ENCODE peak calls at places on chromosome 17, in eight cellular contexts. O, T, A, W, C, P, X and H are unnamed samples.

GRCh38 chr17:77115510-77115909 is 25.3 kb upstream of the SEC14L1 start:
- DNase-seq in O (no peak), T (no peak), A (no peak), W (no peak), C (no peak), P (no peak), X (no peak), H (no peak)

GRCh38 chr17:2192367-2193028 is 111.1 kb downstream of the SMG6 start:
- DNase-seq in O (peak), T (no peak), A (no peak), W (peak), C (peak), P (no peak), X (no peak), H (no peak)

GRCh38 chr17:17971431-17972125 is 622 bp downstream of the TOM1L2 start:
- DNase-seq in O (peak), T (peak), A (peak), W (no peak), C (no peak), P (peak), X (peak), H (peak)

GRCh38 chr17:78131172-78132085 is 858 bp downstream of the TMC8 start:
- DNase-seq in O (no peak), T (peak), A (no peak), W (no peak), C (no peak), P (no peak), X (peak), H (peak)

GRCh38 chr17:80005360-80006338 is 30.0 kb downstream of the TBC1D16 start:
- DNase-seq in O (peak), T (peak), A (peak), W (no peak), C (peak), P (no peak), X (no peak), H (no peak)

GRCh38 chr17:30586818-30587595 is 109.8 kb downstream of the GOSR1 start:
- DNase-seq in O (peak), T (no peak), A (no peak), W (no peak), C (no peak), P (no peak), X (no peak), H (no peak)

GRCh38 chr17:7001562-7001961 is 5.7 kb downstream of the ALOX12 start:
- DNase-seq in O (peak), T (peak), A (peak), W (no peak), C (no peak), P (peak), X (no peak), H (no peak)

GRCh38 chr17:15649861-15650391 is 30.4 kb upstream of the FBXW10B start:
- DNase-seq in O (peak), T (peak), A (peak), W (no peak), C (no peak), P (peak), X (no peak), H (no peak)

GRCh38 chr17:15920758-15921239 is 24.1 kb upstream of the ADORA2B start:
- DNase-seq in O (peak), T (peak), A (no peak), W (peak), C (no peak), P (peak), X (peak), H (no peak)

GRCh38 chr17:81031571-81032550 is 3.1 kb upstream of the BAIAP2 start:
- DNase-seq in O (no peak), T (peak), A (no peak), W (no peak), C (no peak), P (peak), X (no peak), H (no peak)

GRCh38 chr17:57552114-57552601 is 192.9 kb downstream of the CCDC182 start:
- DNase-seq in O (no peak), T (no peak), A (no peak), W (no peak), C (no peak), P (no peak), X (no peak), H (no peak)
- TF ChIP-seq CTCF in O (peak), T (peak), A (no peak), W (peak), C (no peak), P (peak), X (peak), H (peak)

GRCh38 chr17:75878174-75878998 is at the start of gene TRIM47:
- DNase-seq in O (peak), T (peak), A (peak), W (no peak), C (no peak), P (peak), X (no peak), H (peak)
- TF ChIP-seq CTCF in O (peak), T (no peak), A (peak), W (no peak), C (no peak), P (peak), X (peak), H (peak)

DNA sequence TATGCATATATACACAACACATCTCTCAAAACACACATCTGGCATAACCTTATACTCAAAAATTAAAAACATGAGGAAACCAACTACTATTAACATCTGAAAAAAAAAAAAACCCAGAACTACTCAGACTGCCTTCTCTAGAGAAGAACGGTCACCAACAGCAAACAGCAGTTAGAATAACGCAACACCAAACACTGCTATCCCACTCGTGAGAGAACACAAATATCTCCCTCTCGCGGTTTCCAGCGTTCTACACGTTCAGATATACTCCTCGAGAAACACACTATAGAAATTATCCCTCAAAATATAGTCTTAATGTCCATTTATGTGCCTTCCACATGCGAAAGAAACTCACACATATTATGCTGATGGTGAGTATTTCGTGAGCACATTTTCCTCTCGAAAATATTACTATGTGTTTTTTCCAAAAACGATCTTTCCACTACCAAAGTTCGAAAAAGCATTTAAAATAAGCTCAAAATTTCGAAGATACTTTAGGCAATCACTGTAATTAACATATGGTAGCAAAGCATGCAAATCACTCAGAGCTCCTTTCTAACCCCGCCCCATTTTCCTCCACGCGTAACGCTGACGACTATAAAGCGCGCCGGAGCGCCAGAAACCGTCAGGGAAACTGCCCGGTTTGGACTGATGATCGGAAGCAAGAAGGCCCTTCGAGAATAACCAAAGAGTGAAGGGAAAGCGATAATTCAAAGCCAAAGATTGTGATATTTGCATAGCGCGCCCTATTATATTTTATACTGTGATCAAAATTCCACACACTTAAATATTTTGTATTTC is 60.1 kb downstream of the TEX14 start:
- DNase-seq in O (peak), T (peak), A (peak), W (peak), C (peak), P (peak), X (peak), H (peak)
- TF ChIP-seq CTCF in O (peak), T (no peak), A (peak), W (no peak), C (no peak), P (peak), X (no peak), H (peak)

GRCh38 chr17:69335018-69335417 is 8.1 kb upstream of the ABCA5 start:
- DNase-seq in O (peak), T (no peak), A (no peak), W (no peak), C (no peak), P (no peak), X (no peak), H (no peak)
- TF ChIP-seq CTCF in O (peak), T (peak), A (peak), W (peak), C (peak), P (peak), X (peak), H (peak)

GRCh38 chr17:71964559-71964958 is 156.3 kb upstream of the SOX9 start:
- DNase-seq in O (no peak), T (no peak), A (no peak), W (no peak), C (no peak), P (no peak), X (no peak), H (no peak)
- TF ChIP-seq CTCF in O (no peak), T (no peak), A (no peak), W (no peak), C (no peak), P (no peak), X (no peak), H (no peak)

GRCh38 chr17:13143001-13143400 is 125.2 kb upstream of the ELAC2 start:
- DNase-seq in O (no peak), T (no peak), A (no peak), W (no peak), C (no peak), P (no peak), X (no peak), H (no peak)

GRCh38 chr17:13135496-13135895 is 117.7 kb upstream of the ELAC2 start:
- DNase-seq in O (no peak), T (no peak), A (no peak), W (no peak), C (no peak), P (no peak), X (no peak), H (no peak)

DNA sequence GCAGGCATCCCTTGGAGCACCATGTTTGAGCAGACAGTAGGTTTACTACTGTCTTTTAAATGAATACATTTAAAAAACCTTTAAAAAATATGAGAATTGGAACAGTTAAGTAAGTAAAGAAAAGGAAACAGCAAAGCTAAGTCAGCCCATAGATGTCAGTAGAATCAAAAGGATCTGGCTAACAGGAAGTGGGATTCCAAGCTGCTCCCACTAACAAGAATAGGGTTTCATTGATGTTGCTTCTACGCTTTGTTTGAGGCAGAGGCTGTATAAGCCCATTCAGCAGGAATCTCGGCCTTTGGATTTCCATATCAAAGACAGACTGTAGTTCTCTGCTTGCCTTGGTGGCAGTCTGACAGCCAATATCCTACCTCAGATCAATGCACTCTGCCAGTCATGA is 122.9 kb upstream of the ELAC2 start:
- DNase-seq in O (peak), T (no peak), A (no peak), W (no peak), C (no peak), P (no peak), X (no peak), H (no peak)
- TF ChIP-seq CTCF in O (no peak), T (no peak), A (no peak), W (no peak), C (no peak), P (no peak), X (no peak), H (peak)

GRCh38 chr17:32941419-32942032 is 13.6 kb downstream of the TMEM98 start:
- DNase-seq in O (no peak), T (no peak), A (no peak), W (no peak), C (no peak), P (no peak), X (no peak), H (no peak)
- TF ChIP-seq CTCF in O (peak), T (peak), A (peak), W (no peak), C (no peak), P (no peak), X (no peak), H (peak)

GRCh38 chr17:29299031-29299430 is 5.1 kb upstream of the NUFIP2 start:
- DNase-seq in O (no peak), T (no peak), A (no peak), W (no peak), C (no peak), P (no peak), X (no peak), H (no peak)
- TF ChIP-seq CTCF in O (no peak), T (no peak), A (no peak), W (no peak), C (no peak), P (no peak), X (no peak), H (no peak)

GRCh38 chr17:51434434-51435170 is 174.3 kb downstream of the UTP18 start:
- DNase-seq in O (no peak), T (no peak), A (no peak), W (no peak), C (no peak), P (no peak), X (no peak), H (no peak)

GRCh38 chr17:51430581-51430980 is 170.2 kb downstream of the UTP18 start:
- DNase-seq in O (no peak), T (no peak), A (no peak), W (no peak), C (no peak), P (no peak), X (no peak), H (no peak)

GRCh38 chr17:51439395-51440229 is 179.3 kb downstream of the UTP18 start:
- DNase-seq in O (no peak), T (no peak), A (no peak), W (no peak), C (no peak), P (no peak), X (no peak), H (no peak)

GRCh38 chr17:51435171-51435552 is 174.8 kb downstream of the UTP18 start:
- DNase-seq in O (no peak), T (no peak), A (no peak), W (no peak), C (no peak), P (no peak), X (no peak), H (no peak)

DNA sequence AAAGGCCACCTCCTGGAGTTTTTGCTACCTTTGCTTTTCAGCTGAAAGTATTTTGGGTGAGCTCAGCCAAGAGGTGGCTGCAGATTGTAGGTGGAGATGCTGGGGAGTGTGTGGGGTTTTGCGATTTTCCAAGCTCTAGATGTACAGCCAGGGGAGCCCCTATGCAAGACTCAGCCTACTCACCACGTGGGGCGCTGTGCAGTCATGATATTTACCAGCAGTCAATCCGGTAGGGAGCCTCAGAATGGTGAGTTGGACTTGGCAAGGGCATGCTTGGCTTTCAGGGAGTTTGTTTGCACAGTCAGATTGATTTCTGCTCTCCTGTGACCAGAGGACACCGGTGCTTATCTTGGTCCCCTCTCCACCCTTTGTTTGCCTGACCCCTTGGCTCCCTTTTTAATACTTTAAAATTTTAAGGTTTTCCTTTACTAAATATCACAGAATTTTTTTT is 175.3 kb downstream of the UTP18 start:
- DNase-seq in O (peak), T (no peak), A (peak), W (no peak), C (no peak), P (no peak), X (no peak), H (no peak)
- TF ChIP-seq CTCF in O (no peak), T (no peak), A (peak), W (peak), C (peak), P (no peak), X (no peak), H (peak)

GRCh38 chr17:50184057-50184456 is 17.4 kb downstream of the COL1A1 start:
- DNase-seq in O (peak), T (no peak), A (no peak), W (no peak), C (no peak), P (no peak), X (no peak), H (peak)
- TF ChIP-seq CTCF in O (peak), T (no peak), A (no peak), W (peak), C (peak), P (no peak), X (peak), H (peak)